ENCODE peak calls at places on chromosomes 4 and X, in five cellular contexts. One of them, this sample, is unnamed.

GRCh38 chr4:135411251-135411650 is 1209.7 kb upstream of the PABPC4L start:
- DNase-seq in uterus: no peak
- DNase-seq in fibroblast of lung: peak; percentile 32
- DNase-seq in stimulated activated CD8-positive, alpha-beta memory T cell treated with anti-CD3 and anti-CD28 coated beads, Interleukin-2, amount 100 ng/mL, for 48 hours: no peak
- DNase-seq in Kasumi-1: no peak
- DNase-seq in this sample: no peak

GRCh38 chr4:153028535-153028934 is 92.4 kb downstream of the FHDC1 start:
- DNase-seq in uterus: no peak
- DNase-seq in fibroblast of lung: no peak
- DNase-seq in stimulated activated CD8-positive, alpha-beta memory T cell treated with anti-CD3 and anti-CD28 coated beads, Interleukin-2, amount 100 ng/mL, for 48 hours: no peak
- DNase-seq in Kasumi-1: peak; percentile 16
- DNase-seq in this sample: no peak

GRCh38 chr4:6272863-6273660 is 3.4 kb downstream of the WFS1 start:
- DNase-seq in uterus: no peak
- DNase-seq in fibroblast of lung: peak; percentile 90
- DNase-seq in stimulated activated CD8-positive, alpha-beta memory T cell treated with anti-CD3 and anti-CD28 coated beads, Interleukin-2, amount 100 ng/mL, for 48 hours: no peak
- DNase-seq in Kasumi-1: no peak
- DNase-seq in this sample: no peak

GRCh38 chrX:103488332-103488731 is 31.0 kb downstream of the RAB40A start:
- DNase-seq in uterus: no peak
- DNase-seq in fibroblast of lung: peak; percentile 8
- DNase-seq in stimulated activated CD8-positive, alpha-beta memory T cell treated with anti-CD3 and anti-CD28 coated beads, Interleukin-2, amount 100 ng/mL, for 48 hours: no peak
- DNase-seq in Kasumi-1: no peak
- DNase-seq in this sample: no peak

GRCh38 chrX:129678881-129679195 is 24.1 kb upstream of the APLN start:
- DNase-seq in uterus: no peak
- DNase-seq in fibroblast of lung: no peak
- DNase-seq in stimulated activated CD8-positive, alpha-beta memory T cell treated with anti-CD3 and anti-CD28 coated beads, Interleukin-2, amount 100 ng/mL, for 48 hours: no peak
- DNase-seq in Kasumi-1: no peak
- DNase-seq in this sample: no peak

GRCh38 chr4:112807999-112808398 is 171.1 kb downstream of the LARP7 start:
- DNase-seq in uterus: no peak
- DNase-seq in fibroblast of lung: no peak
- DNase-seq in stimulated activated CD8-positive, alpha-beta memory T cell treated with anti-CD3 and anti-CD28 coated beads, Interleukin-2, amount 100 ng/mL, for 48 hours: no peak
- DNase-seq in Kasumi-1: peak; percentile 67
- DNase-seq in this sample: no peak

GRCh38 chr4:123640271-123640670 is 243.7 kb downstream of the SPRY1 start:
- DNase-seq in uterus: no peak
- DNase-seq in fibroblast of lung: peak; percentile 69
- DNase-seq in stimulated activated CD8-positive, alpha-beta memory T cell treated with anti-CD3 and anti-CD28 coated beads, Interleukin-2, amount 100 ng/mL, for 48 hours: no peak
- DNase-seq in Kasumi-1: no peak
- DNase-seq in this sample: no peak

GRCh38 chr4:11178433-11178832 is 250.3 kb downstream of the HS3ST1 start:
- DNase-seq in uterus: no peak
- DNase-seq in fibroblast of lung: no peak
- DNase-seq in stimulated activated CD8-positive, alpha-beta memory T cell treated with anti-CD3 and anti-CD28 coated beads, Interleukin-2, amount 100 ng/mL, for 48 hours: no peak
- DNase-seq in Kasumi-1: no peak
- DNase-seq in this sample: no peak

GRCh38 chr4:61520688-61521160 is 320.6 kb downstream of the ADGRL3 start:
- DNase-seq in uterus: no peak
- DNase-seq in fibroblast of lung: peak; percentile 85
- DNase-seq in stimulated activated CD8-positive, alpha-beta memory T cell treated with anti-CD3 and anti-CD28 coated beads, Interleukin-2, amount 100 ng/mL, for 48 hours: no peak
- DNase-seq in Kasumi-1: no peak
- DNase-seq in this sample: no peak

GRCh38 chr4:95248713-95249401 is 299.9 kb downstream of the UNC5C start:
- DNase-seq in uterus: no peak
- DNase-seq in fibroblast of lung: no peak
- DNase-seq in stimulated activated CD8-positive, alpha-beta memory T cell treated with anti-CD3 and anti-CD28 coated beads, Interleukin-2, amount 100 ng/mL, for 48 hours: no peak
- DNase-seq in Kasumi-1: no peak
- DNase-seq in this sample: no peak

GRCh38 chr4:24921491-24921890 is 8.6 kb upstream of the CCDC149 start:
- DNase-seq in uterus: no peak
- DNase-seq in fibroblast of lung: no peak
- DNase-seq in stimulated activated CD8-positive, alpha-beta memory T cell treated with anti-CD3 and anti-CD28 coated beads, Interleukin-2, amount 100 ng/mL, for 48 hours: no peak
- DNase-seq in Kasumi-1: no peak
- DNase-seq in this sample: no peak

GRCh38 chrX:134460861-134461218 is 875 bp downstream of the HPRT1 start:
- DNase-seq in uterus: no peak
- DNase-seq in fibroblast of lung: peak; percentile 11
- DNase-seq in stimulated activated CD8-positive, alpha-beta memory T cell treated with anti-CD3 and anti-CD28 coated beads, Interleukin-2, amount 100 ng/mL, for 48 hours: no peak
- DNase-seq in Kasumi-1: no peak
- DNase-seq in this sample: no peak

This sample was measured in right atrium auricular region.